ENCODE peak calls at places on chromosomes 12 and 14, in six cellular contexts. G is GM23248, K is PC-3, V is MM.1S, R is OCI-LY7, F is hepatocyte. O is an unnamed sample. For H3K9me2 and H3K4me1, the result is how much of the 10 kb centered on the place peaks cover.

GRCh38 chr12:65952737-65953209 is 128.5 kb downstream of the HMGA2 start:
- DNase-seq in R (no peak), K (peak), F (no peak), V (no peak), G (peak), O (no peak)

GRCh38 chr12:96502477-96502876 is 13.1 kb downstream of the CFAP54 start:
- DNase-seq in G (no peak), V (peak), R (no peak), F (no peak), K (peak), O (no peak)

GRCh38 chr12:9883175-9883574 is 1.9 kb downstream of the KLRF2 start:
- DNase-seq in K (no peak), R (no peak), G (no peak), V (no peak), F (no peak), O (no peak)

GRCh38 chr14:68274722-68275121 is 455.1 kb downstream of the RAD51B start:
- DNase-seq in G (no peak), R (no peak), V (no peak), F (no peak), K (peak), O (no peak)

GRCh38 chr12:2324375-2324774 is 271.6 kb downstream of the CACNA1C start:
- DNase-seq in V (no peak), G (no peak), K (no peak), R (no peak), F (no peak), O (no peak)

GRCh38 chr12:103423061-103423473 is 72.7 kb downstream of the C12orf42 start:
- DNase-seq in F (no peak), V (no peak), K (no peak), R (no peak), G (no peak), O (no peak)

GRCh38 chr12:75641031-75641780 is 129.8 kb upstream of the KRR1 start:
- DNase-seq in G (peak), R (peak), V (peak), F (peak), K (no peak), O (peak)

GRCh38 chr12:34400986-34401658 is 378.8 kb downstream of the ALG10 start:
- DNase-seq in F (peak), G (no peak), V (no peak), K (no peak), R (no peak), O (peak)

GRCh38 chr12:130932061-130932650 is 21.6 kb upstream of the ADGRD1 start:
- DNase-seq in K (no peak), V (no peak), R (no peak), F (no peak), G (peak), O (no peak)

DNA sequence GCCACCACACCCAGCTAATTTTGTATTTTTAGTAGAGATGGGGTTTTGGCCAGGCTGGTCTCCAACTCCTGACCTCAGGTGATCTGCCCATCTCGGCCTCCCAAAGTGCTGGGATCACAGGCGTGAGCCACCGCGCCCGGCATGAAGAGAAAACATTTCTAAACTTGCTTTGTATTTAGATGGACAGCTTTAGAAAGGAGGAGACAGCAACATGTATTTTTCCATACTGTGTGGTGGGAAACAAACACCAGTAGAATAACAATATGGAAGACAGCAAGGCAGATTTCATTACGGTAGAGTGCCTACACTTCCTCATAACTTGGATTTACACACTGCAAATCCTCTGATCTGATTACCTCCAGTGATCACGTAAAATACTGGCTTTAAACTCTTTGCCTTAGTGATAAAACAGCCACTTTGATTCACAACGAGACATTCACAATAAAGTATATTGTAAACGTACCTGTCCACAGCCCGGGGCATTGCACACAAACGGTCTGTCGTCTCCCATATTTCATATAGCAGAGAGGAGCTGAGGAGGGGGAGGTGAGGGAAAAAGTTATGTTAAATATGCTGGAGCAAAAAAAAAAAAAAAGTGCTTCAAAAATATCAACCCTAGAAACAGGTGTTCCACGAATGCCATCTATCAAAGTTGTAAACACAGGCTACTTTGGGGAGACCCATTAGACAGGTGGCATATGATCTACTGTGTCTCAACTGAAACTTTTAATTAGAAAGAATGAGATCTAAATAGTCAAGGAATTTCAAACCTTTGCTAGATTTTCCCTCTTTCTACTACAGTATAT is 25.5 kb downstream of the ATF7 start:
- DNase-seq in G (no peak), F (no peak), V (no peak), K (no peak), R (peak), O (no peak)
- H3K4me2 ChIP-seq in G (no peak), F (peak), V (no peak), K (no peak), R (peak), O (no peak)

GRCh38 chr14:98462908-98463307 is 809.1 kb downstream of the BCL11B start:
- DNase-seq in G (no peak), F (no peak), V (no peak), K (no peak), R (no peak), O (no peak)

GRCh38 chr14:98458702-98459101 is 813.3 kb downstream of the BCL11B start:
- DNase-seq in K (no peak), R (no peak), G (no peak), F (no peak), V (no peak), O (no peak)
- H3K9me2 ChIP-seq in K (under half), R (under half), G (under half), F (under half), V (under half), O (under half)

GRCh38 chr14:77026166-77026929 is 2.2 kb downstream of the IRF2BPL start:
- DNase-seq in K (peak), V (no peak), R (no peak), F (peak), G (peak), O (peak)

GRCh38 chr14:77027538-77028383 is 747 bp downstream of the IRF2BPL start:
- DNase-seq in R (peak), K (peak), F (peak), V (peak), G (peak), O (peak)

GRCh38 chr14:77028384-77029246 is at the start of gene IRF2BPL:
- DNase-seq in R (peak), F (peak), K (peak), G (peak), V (peak), O (peak)

GRCh38 chr14:77025744-77026165 is 2.8 kb downstream of the IRF2BPL start:
- DNase-seq in G (peak), K (no peak), V (no peak), R (no peak), F (no peak), O (peak)

DNA sequence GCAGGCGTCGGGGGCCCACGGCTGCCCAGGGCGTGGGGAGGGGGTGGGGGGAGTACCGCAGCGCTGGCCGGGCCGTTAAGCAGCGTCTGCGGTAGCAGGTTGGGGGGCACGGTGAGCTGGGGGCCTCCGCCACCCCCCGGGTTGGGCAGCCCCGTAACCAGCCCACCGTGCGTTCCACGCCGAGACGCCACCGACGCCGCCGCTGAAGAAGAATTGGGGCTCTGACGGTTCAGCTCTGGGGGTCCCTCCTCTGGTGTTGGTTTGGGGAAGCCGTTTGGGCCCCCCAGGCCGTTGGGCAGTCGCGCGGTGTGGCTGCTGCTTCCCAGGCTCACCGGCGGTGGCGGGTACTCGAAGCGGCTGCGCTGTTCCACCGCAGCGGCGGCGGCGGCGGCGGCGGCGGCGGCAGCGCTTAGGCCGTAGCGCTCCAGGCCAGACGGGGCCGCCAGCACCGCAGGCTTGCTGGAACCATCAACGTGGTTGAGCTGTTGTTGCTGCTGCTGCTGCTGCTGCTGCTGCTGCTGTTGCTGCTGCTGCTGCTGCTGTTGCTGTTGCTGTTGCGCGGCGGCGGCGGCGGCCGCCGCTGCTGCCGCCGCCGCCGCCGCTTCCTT is 1.5 kb downstream of the IRF2BPL start:
- DNase-seq in V (no peak), R (peak), G (peak), F (peak), K (peak), O (peak)
- H3K4me1 ChIP-seq in V (under half), R (half or more), G (under half), F (half or more), K (half or more), O (half or more)

GRCh38 chr12:120844297-120844696 is 59.9 kb downstream of the SPPL3 start:
- DNase-seq in V (no peak), R (no peak), K (no peak), F (no peak), G (no peak), O (no peak)

GRCh38 chr12:120845696-120846095 is 58.5 kb downstream of the SPPL3 start:
- DNase-seq in R (no peak), F (no peak), V (no peak), K (no peak), G (no peak), O (no peak)

GRCh38 chr12:120846721-120847120 is 57.4 kb downstream of the SPPL3 start:
- DNase-seq in F (no peak), V (no peak), K (peak), R (no peak), G (peak), O (no peak)

GRCh38 chr12:120843472-120843871 is 60.7 kb downstream of the SPPL3 start:
- DNase-seq in R (no peak), F (no peak), K (no peak), G (no peak), V (no peak), O (no peak)

DNA sequence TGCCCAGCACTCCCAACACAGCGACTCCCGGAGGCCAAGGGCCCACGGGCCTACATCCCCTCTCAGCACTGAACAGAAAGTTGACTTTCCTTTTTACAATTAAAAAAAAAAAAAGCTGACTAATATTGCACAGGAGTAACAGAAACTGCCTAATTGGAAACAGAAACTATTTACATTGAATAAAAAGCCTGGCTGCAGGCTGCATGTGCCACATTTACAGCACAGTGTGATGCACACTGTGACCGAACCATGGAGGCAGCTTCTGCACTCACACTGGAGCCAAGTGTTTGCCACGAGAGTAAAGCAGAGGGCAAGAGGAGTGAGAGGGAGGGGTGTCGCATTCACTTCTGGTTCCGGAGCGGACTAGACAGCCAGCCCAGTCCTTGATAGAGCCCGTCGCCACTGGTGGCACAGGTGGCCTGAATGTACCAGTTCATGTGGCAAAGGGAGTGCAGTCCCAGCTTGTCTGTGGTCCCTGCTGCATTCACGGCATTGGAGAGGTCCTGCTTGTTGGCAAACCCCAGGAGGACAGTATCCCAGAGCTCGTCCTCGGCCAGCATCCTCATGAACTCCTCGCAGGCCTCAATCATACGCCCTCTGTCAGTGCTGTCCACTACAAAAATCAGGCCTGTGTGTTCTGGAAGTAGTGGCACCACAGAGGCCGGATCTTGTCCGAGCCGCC is 59.2 kb downstream of the SPPL3 start:
- DNase-seq in K (no peak), G (no peak), F (no peak), V (no peak), R (no peak), O (no peak)
- H3K4me2 ChIP-seq in K (no peak), G (no peak), F (peak), V (no peak), R (no peak), O (no peak)

GRCh38 chr12:67085699-67086098 is 183.5 kb upstream of the CAND1 start:
- DNase-seq in R (no peak), G (no peak), V (no peak), F (no peak), K (no peak), O (no peak)

GRCh38 chr12:67082221-67082620 is 186.9 kb upstream of the CAND1 start:
- DNase-seq in R (no peak), V (no peak), F (no peak), K (no peak), G (no peak), O (no peak)

GRCh38 chr12:67086116-67086515 is 183.0 kb upstream of the CAND1 start:
- DNase-seq in V (no peak), R (no peak), K (no peak), G (no peak), F (no peak), O (no peak)

GRCh38 chr12:67077617-67078016 is 191.5 kb upstream of the CAND1 start:
- DNase-seq in V (no peak), K (peak), F (no peak), R (no peak), G (peak), O (peak)

GRCh38 chr12:67080637-67081036 is 188.5 kb upstream of the CAND1 start:
- DNase-seq in R (no peak), G (no peak), F (no peak), V (no peak), K (no peak), O (no peak)
- H3K9me2 ChIP-seq in R (under half), G (under half), F (under half), V (under half), K (under half), O (under half)

GRCh38 chr14:23636317-23637211 is at the start of gene DHRS2:
- DNase-seq in V (no peak), R (peak), G (no peak), K (peak), F (no peak), O (no peak)
- H3K4me1 ChIP-seq in V (under half), R (under half), G (under half), K (under half), F (under half), O (under half)

DNA sequence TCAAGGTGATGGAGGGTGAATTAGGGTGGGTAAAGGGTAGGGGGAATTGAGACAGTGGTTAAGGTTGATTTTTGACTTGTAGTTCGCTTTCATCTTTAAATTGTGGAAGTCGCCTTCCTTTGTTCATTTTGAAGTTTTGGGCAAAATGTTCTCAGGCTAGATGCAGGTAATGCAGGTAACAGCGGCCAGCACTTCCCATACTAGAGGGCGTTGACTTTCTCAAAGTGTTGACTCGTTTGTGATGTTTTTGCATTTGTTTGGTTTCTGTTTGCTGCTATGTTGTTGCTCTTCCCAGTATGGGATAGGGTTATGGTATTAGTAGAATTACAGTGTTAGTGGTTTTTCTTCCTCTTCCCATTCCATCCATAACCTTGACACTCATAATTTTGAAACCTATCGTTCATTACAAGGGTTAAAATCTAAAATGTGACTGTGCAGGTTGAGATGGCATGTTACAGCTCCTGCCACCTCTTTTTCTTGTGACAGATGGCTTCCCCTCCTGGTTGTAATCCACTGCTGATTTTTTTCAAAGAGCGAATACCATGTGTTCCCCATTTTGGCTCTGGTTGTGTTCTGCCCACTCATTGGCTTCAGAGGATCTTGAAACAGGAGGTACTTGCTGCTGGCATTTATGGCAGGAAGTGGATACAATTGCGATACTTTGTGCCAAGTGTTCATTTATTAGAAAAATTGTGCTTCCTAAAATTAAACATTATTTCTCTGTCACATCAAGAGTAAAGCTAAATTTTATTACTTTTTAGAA is 57.1 kb downstream of the ERC1 start:
- DNase-seq in R (no peak), F (no peak), G (peak), K (no peak), V (no peak), O (no peak)
- H3K4me2 ChIP-seq in R (no peak), F (no peak), G (peak), K (peak), V (no peak), O (no peak)

O was measured in PC-9.